ENCODE peak calls at places on chromosomes 1 and 21, in eight cellular contexts. C, E, V, F, A, Z, H and W are unnamed samples.

GRCh38 chr1:183198463-183198862 is 12.4 kb downstream of the LAMC2 start:
- DNase-seq in C (peak), E (no peak), V (peak), F (no peak), A (no peak), Z (peak), H (peak), W (peak)

GRCh38 chr1:11874624-11875023 is 15.9 kb upstream of the NPPB start:
- DNase-seq in C (no peak), E (no peak), V (no peak), F (no peak), A (no peak), Z (no peak), H (no peak), W (no peak)

GRCh38 chr21:26433386-26433785 is 139.7 kb downstream of the CYYR1 start:
- DNase-seq in C (no peak), E (no peak), V (no peak), F (no peak), A (no peak), Z (peak), H (no peak), W (no peak)

GRCh38 chr1:39694026-39694425 is 2.8 kb upstream of the HPCAL4 start:
- DNase-seq in C (no peak), E (no peak), V (peak), F (no peak), A (no peak), Z (no peak), H (no peak), W (no peak)

GRCh38 chr1:72281144-72281543 is 1.2 kb downstream of the NEGR1 start:
- DNase-seq in C (peak), E (no peak), V (no peak), F (no peak), A (no peak), Z (no peak), H (no peak), W (no peak)

GRCh38 chr1:20089328-20090077 is 19.5 kb downstream of the PLA2G5 start:
- DNase-seq in C (no peak), E (no peak), V (peak), F (no peak), A (no peak), Z (no peak), H (no peak), W (no peak)

GRCh38 chr1:67100833-67101232 is 33.9 kb downstream of the C1orf141 start:
- DNase-seq in C (no peak), E (no peak), V (no peak), F (no peak), A (no peak), Z (no peak), H (no peak), W (no peak)

GRCh38 chr1:47568763-47569162 is 130.9 kb downstream of the FOXD2 start:
- DNase-seq in C (no peak), E (no peak), V (no peak), F (no peak), A (peak), Z (no peak), H (no peak), W (no peak)

GRCh38 chr21:41957991-41958766 is 4.4 kb upstream of the C2CD2 start:
- DNase-seq in C (peak), E (no peak), V (peak), F (no peak), A (no peak), Z (peak), H (peak), W (peak)

GRCh38 chr1:167263344-167263743 is 42.7 kb downstream of the POU2F1 start:
- DNase-seq in C (no peak), E (no peak), V (no peak), F (no peak), A (no peak), Z (no peak), H (no peak), W (no peak)

GRCh38 chr1:1179339-1179982 is 5.8 kb downstream of the TTLL10 start:
- DNase-seq in C (no peak), E (no peak), V (no peak), F (no peak), A (no peak), Z (no peak), H (no peak), W (no peak)

GRCh38 chr1:97930472-97930871 is 9.6 kb upstream of the DPYD start:
- DNase-seq in C (no peak), E (no peak), V (no peak), F (no peak), A (no peak), Z (no peak), H (no peak), W (no peak)

GRCh38 chr1:32769524-32770220 is 47.5 kb downstream of the YARS1 start:
- DNase-seq in C (peak), E (no peak), V (peak), F (no peak), A (no peak), Z (peak), H (peak), W (no peak)

GRCh38 chr1:167479331-167479979 is 38.9 kb downstream of the CD247 start:
- DNase-seq in C (no peak), E (no peak), V (no peak), F (no peak), A (no peak), Z (no peak), H (no peak), W (no peak)

GRCh38 chr1:55057956-55058298 is 18.6 kb downstream of the PCSK9 start:
- DNase-seq in C (no peak), E (no peak), V (no peak), F (no peak), A (no peak), Z (no peak), H (no peak), W (no peak)

GRCh38 chr1:83583351-83584014 is 415.4 kb downstream of the TTLL7 start:
- DNase-seq in C (no peak), E (no peak), V (peak), F (no peak), A (no peak), Z (peak), H (peak), W (no peak)

GRCh38 chr1:155479205-155479604 is 83.4 kb downstream of the ASH1L start:
- DNase-seq in C (peak), E (no peak), V (peak), F (no peak), A (no peak), Z (peak), H (peak), W (peak)